ENCODE peak calls at places on chromosomes 4 and X, in seven cellular contexts. Y, C, E, O, W, M and B are unnamed samples. For H3K27me3, the result is how much of the 10 kb centered on the place peaks cover.

GRCh38 chr4:188372051-188372450 is 232.8 kb downstream of the TRIML1 start:
- DNase-seq in C (no peak), E (no peak), Y (no peak), W (no peak), M (peak), O (no peak), B (no peak)

GRCh38 chrX:69987691-69988090 is 62.0 kb downstream of the AWAT2 start:
- DNase-seq in O (no peak), M (no peak), Y (no peak), E (no peak), W (no peak), C (no peak), B (no peak)

GRCh38 chr4:95231713-95232112 is 317.1 kb downstream of the UNC5C start:
- DNase-seq in C (no peak), E (no peak), M (no peak), Y (no peak), W (no peak), O (no peak), B (no peak)

GRCh38 chrX:47497274-47497673 is 14.3 kb upstream of the ZNF41 start:
- DNase-seq in E (no peak), W (no peak), M (peak), Y (no peak), O (no peak), C (no peak), B (no peak)

GRCh38 chr4:37383579-37384229 is 139.2 kb downstream of the NWD2 start:
- DNase-seq in C (no peak), E (no peak), Y (no peak), O (peak), W (no peak), M (peak), B (peak)

GRCh38 chr4:168569909-168570276 is 73.0 kb downstream of the PALLD start:
- DNase-seq in Y (no peak), E (no peak), C (no peak), M (peak), W (no peak), O (no peak), B (no peak)

GRCh38 chr4:142265536-142265935 is 580.6 kb downstream of the INPP4B start:
- DNase-seq in W (no peak), O (no peak), Y (no peak), E (no peak), M (peak), C (no peak), B (no peak)

GRCh38 chrX:118745570-118745969 is 18.2 kb downstream of the IL13RA1 start:
- DNase-seq in E (no peak), W (no peak), M (peak), Y (no peak), O (no peak), C (no peak), B (no peak)

GRCh38 chrX:40423299-40423698 is 157.5 kb upstream of the ATP6AP2 start:
- DNase-seq in M (peak), C (no peak), W (no peak), E (peak), O (no peak), Y (no peak), B (no peak)

GRCh38 chr4:8144359-8144758 is 14.3 kb downstream of the ABLIM2 start:
- DNase-seq in W (no peak), E (no peak), M (peak), C (no peak), Y (peak), O (no peak), B (peak)

GRCh38 chrX:120740072-120740471 is 110.2 kb upstream of the C1GALT1C1 start:
- DNase-seq in Y (no peak), C (no peak), O (no peak), M (no peak), W (no peak), E (no peak), B (no peak)

GRCh38 chr4:7285244-7286122 is 93.1 kb downstream of the SORCS2 start:
- DNase-seq in W (no peak), E (no peak), C (no peak), Y (no peak), M (no peak), O (no peak), B (no peak)

GRCh38 chr4:173182403-173182802 is 13.8 kb downstream of the GALNT7 start:
- DNase-seq in C (no peak), E (no peak), Y (no peak), W (no peak), O (no peak), M (peak), B (no peak)

GRCh38 chrX:151000901-151001301 is 17.8 kb downstream of the HMGB3 start:
- DNase-seq in W (no peak), C (no peak), O (no peak), Y (no peak), E (no peak), M (no peak), B (no peak)

GRCh38 chrX:11784543-11784942 is 26.5 kb downstream of the MSL3 start:
- DNase-seq in C (no peak), W (no peak), O (no peak), M (no peak), E (no peak), Y (no peak), B (no peak)

GRCh38 chr4:29540439-29541102 is 1179.6 kb upstream of the PCDH7 start:
- DNase-seq in M (no peak), C (no peak), E (no peak), W (no peak), O (no peak), Y (no peak), B (no peak)

GRCh38 chr4:2935762-2936743 is 27.2 kb downstream of the NOP14 start:
- DNase-seq in W (no peak), E (peak), M (peak), O (no peak), Y (peak), C (no peak), B (no peak)

GRCh38 chr4:6657242-6658203 is 17.0 kb downstream of the MRFAP1 start:
- DNase-seq in Y (no peak), M (no peak), W (no peak), E (no peak), O (no peak), C (no peak), B (peak)

GRCh38 chr4:169658196-169658595 is 37.8 kb downstream of the CLCN3 start:
- DNase-seq in W (no peak), M (no peak), C (no peak), Y (no peak), E (no peak), O (no peak), B (no peak)

GRCh38 chr4:179492260-179492844 is 2050.1 kb upstream of the AGA start:
- DNase-seq in C (no peak), W (no peak), M (no peak), Y (no peak), O (no peak), E (no peak), B (no peak)

GRCh38 chr4:23516719-23517118 is 373.1 kb downstream of the PPARGC1A start:
- DNase-seq in C (no peak), M (no peak), W (no peak), O (no peak), E (no peak), Y (no peak), B (no peak)

GRCh38 chrX:84108589-84108988 is 79.4 kb downstream of the RPS6KA6 start:
- DNase-seq in E (no peak), O (no peak), Y (no peak), W (no peak), C (no peak), M (no peak), B (no peak)
- H3K27me3 ChIP-seq in E (under half), O (under half), Y (under half), W (under half), C (under half), M (under half), B (under half)

GRCh38 chr4:87220094-87220831 is at the start of gene KLHL8:
- DNase-seq in M (peak), C (peak), E (peak), W (peak), Y (peak), O (peak), B (peak)

GRCh38 chr4:87228561-87228860 is 8.1 kb upstream of the KLHL8 start:
- DNase-seq in M (no peak), Y (no peak), E (no peak), O (no peak), C (no peak), W (no peak), B (no peak)

GRCh38 chr4:87227704-87228560 is 7.5 kb upstream of the KLHL8 start:
- DNase-seq in C (no peak), M (no peak), E (no peak), W (no peak), Y (no peak), O (no peak), B (no peak)

GRCh38 chr4:87219648-87220093 is 747 bp downstream of the KLHL8 start:
- DNase-seq in E (peak), C (peak), Y (peak), O (no peak), W (no peak), M (peak), B (no peak)

DNA sequence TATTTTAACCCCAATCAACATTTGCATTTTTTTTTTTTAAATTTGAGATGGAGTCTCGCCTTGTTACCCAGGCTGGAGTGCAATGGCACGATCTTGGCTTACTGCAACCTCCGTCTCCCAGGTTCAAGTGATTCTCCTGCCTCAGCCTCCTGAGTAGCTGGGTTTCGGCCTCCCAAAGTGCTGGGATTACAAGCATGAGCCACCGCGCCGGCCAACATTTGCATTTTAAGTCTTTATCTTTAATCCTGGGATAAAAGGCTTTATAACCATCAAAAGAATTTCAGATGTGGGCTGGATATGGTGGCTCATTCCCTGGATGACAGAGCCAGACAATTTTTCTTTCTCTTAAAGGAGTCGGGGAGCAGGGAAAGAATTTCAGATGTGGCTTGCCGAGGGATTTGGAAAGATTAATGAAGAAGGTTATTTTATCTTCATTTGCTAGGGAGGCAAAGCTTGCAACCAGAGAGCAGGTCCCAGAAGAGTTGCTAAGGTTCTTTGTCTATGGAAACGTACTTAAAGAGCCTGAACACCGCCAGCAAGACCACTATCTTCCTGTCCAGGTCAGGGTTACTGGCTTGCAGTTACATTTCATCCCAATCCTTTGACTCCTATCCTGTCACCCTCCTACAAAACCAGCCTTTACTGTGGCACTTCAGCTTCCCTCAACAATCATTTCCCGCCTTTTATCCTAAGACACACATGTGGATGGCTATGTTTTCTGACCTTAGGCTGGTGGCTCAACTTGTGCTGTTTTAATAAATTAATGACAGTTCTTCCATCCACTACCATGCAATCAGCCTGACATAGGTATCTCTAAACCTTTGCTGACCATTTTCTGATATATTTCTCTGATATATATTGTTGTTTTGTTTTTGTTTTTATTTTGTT is 3.9 kb upstream of the KLHL8 start:
- DNase-seq in W (no peak), O (no peak), M (no peak), Y (no peak), C (no peak), E (no peak), B (no peak)
- H3K4me3 ChIP-seq in W (no peak), O (no peak), M (no peak), Y (no peak), C (no peak), E (no peak), B (no peak)

DNA sequence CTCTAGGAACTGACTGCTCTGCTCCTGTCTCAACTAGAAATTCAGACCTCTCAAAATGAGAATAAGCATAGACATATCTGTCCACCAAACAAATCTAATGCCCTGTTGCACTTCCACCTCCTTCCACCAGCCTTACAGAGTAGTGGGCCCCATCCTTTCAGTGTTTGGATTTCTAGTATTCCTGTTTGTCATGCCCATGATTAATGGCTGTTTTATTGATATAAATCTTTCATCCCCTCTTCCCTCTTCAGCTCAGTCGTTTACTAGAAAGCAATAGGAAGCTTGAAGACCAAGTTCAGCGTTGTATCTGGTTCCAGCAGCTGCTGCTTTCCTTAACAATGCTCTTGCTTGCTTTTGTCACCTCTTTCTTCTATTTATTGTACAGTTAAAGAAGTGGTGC is 46.2 kb downstream of the MOSPD2 start:
- DNase-seq in W (no peak), C (no peak), M (no peak), Y (no peak), E (no peak), O (no peak), B (no peak)
- H3K27me3 ChIP-seq in W (under half), C (under half), M (under half), Y (under half), E (under half), O (under half), B (under half)

DNA sequence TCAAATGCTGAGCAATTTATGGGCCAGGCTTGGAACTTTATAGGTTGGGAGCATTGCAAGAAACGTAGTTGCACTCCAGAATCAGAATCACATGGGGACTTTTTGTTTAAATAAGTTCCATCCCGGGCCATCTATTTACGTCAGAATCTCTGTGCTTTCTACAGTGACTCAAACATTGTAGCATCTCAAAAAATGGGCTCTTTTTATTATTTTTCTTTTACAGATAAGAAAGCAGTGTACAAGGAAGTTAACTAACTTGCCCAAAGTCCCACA is 10.2 kb downstream of the CC2D2A start:
- DNase-seq in Y (no peak), W (no peak), E (no peak), O (no peak), C (no peak), M (peak), B (no peak)
- H3K4me3 ChIP-seq in Y (peak), W (peak), E (peak), O (peak), C (peak), M (peak), B (peak)

GRCh38 chrX:123171781-123172180 is 12.3 kb upstream of the GRIA3 start:
- DNase-seq in M (peak), E (no peak), Y (no peak), C (no peak), W (no peak), O (no peak), B (no peak)

GRCh38 chrX:123172874-123173273 is 11.2 kb upstream of the GRIA3 start:
- DNase-seq in M (no peak), Y (no peak), O (no peak), W (no peak), E (no peak), C (no peak), B (no peak)

GRCh38 chrX:123175366-123176122 is 8.5 kb upstream of the GRIA3 start:
- DNase-seq in C (no peak), M (no peak), W (no peak), E (no peak), Y (no peak), O (no peak), B (peak)

GRCh38 chrX:123169247-123169901 is 14.7 kb upstream of the GRIA3 start:
- DNase-seq in O (no peak), Y (no peak), C (no peak), M (peak), W (no peak), E (no peak), B (no peak)

GRCh38 chrX:123173833-123174232 is 10.2 kb upstream of the GRIA3 start:
- DNase-seq in Y (no peak), O (no peak), C (no peak), M (no peak), W (no peak), E (no peak), B (no peak)
- H3K27me3 ChIP-seq in Y (under half), O (under half), C (under half), M (under half), W (under half), E (under half), B (under half)